ENCODE peak calls at places on chromosomes 7 and 10, in nine cellular contexts. N, T, G, I, F, V, H, W and K are unnamed samples.

GRCh38 chr10:88833722-88834121 is 17.9 kb downstream of the ANKRD22 start:
- DNase-seq in V (no peak), T (no peak), F (no peak), I (no peak), H (no peak), N (no peak), W (no peak), G (no peak), K (no peak)

GRCh38 chr7:92158660-92159575 is 20.0 kb downstream of the LRRD1 start:
- DNase-seq in V (no peak), N (peak; percentile 96), H (no peak), T (no peak), F (no peak), G (no peak), W (no peak), I (peak; percentile 53), K (no peak)

GRCh38 chr10:100978896-100979185 is 8.5 kb downstream of the MRPL43 start:
- DNase-seq in H (no peak), G (no peak), F (no peak), T (peak; percentile 60), V (no peak), N (no peak), I (no peak), W (peak; percentile 33), K (no peak)

GRCh38 chr10:70461397-70462348 is 16.9 kb upstream of the PALD1 start:
- DNase-seq in V (peak; percentile 73), N (peak; percentile 50), I (peak; percentile 24), W (no peak), T (no peak), F (peak; percentile 49), H (no peak), G (no peak), K (peak; percentile 3)

GRCh38 chr10:93746844-93747284 is 10.9 kb upstream of the LGI1 start:
- DNase-seq in T (no peak), I (peak; percentile 98), W (no peak), N (peak; percentile 98), G (peak; percentile 94), F (no peak), V (peak; percentile 47), H (no peak), K (no peak)

GRCh38 chr7:158745057-158745715 is 40.6 kb upstream of the NCAPG2 start:
- DNase-seq in G (no peak), F (no peak), V (no peak), I (no peak), W (no peak), N (no peak), T (no peak), H (no peak), K (no peak)

GRCh38 chr7:30727061-30727945 is 24.6 kb upstream of the INMT start:
- DNase-seq in W (no peak), T (no peak), G (no peak), F (peak; percentile 30), I (no peak), H (peak; percentile 47), V (no peak), N (no peak), K (no peak)

GRCh38 chr7:158273138-158273651 is 314.4 kb downstream of the PTPRN2 start:
- DNase-seq in T (peak; percentile 49), I (no peak), G (peak; percentile 40), N (no peak), F (no peak), V (no peak), H (no peak), W (peak; percentile 59), K (no peak)

GRCh38 chr7:24637706-24638105 is 64.5 kb downstream of the PALS2 start:
- DNase-seq in N (no peak), G (no peak), V (no peak), I (no peak), W (no peak), T (no peak), H (no peak), F (no peak), K (no peak)

GRCh38 chr10:82942572-82943091 is 1067.6 kb downstream of the NRG3 start:
- DNase-seq in I (no peak), V (no peak), H (no peak), G (no peak), W (no peak), T (no peak), F (no peak), N (peak; percentile 71), K (no peak)

GRCh38 chr10:118394557-118395194 is 52.6 kb upstream of the FAM204A start:
- DNase-seq in V (no peak), I (no peak), F (no peak), N (no peak), W (no peak), G (no peak), T (no peak), H (no peak), K (no peak)